ENCODE peak calls at places on chromosomes 12 and 14, in seven cellular contexts. One of them, this sample, is unnamed.

GRCh38 chr12:50923361-50924130 is 28.8 kb upstream of the HIGD1C start:
- DNase-seq in prostate gland: no peak
- DNase-seq in transverse colon: no peak
- DNase-seq in right lobe of liver: no peak
- DNase-seq in BJ: no peak
- DNase-seq in astrocyte of the cerebellum: no peak
- DNase-seq in lower lobe of right lung: no peak
- DNase-seq in this sample: no peak

GRCh38 chr14:101082436-101083384 is 179.2 kb upstream of the RTL1 start:
- DNase-seq in lower lobe of right lung: no peak
- DNase-seq in prostate gland: no peak
- DNase-seq in astrocyte of the cerebellum: no peak
- DNase-seq in transverse colon: no peak
- DNase-seq in BJ: no peak
- DNase-seq in right lobe of liver: no peak
- DNase-seq in this sample: no peak

GRCh38 chr12:98559666-98560065 is 33.8 kb upstream of the SLC25A3 start:
- DNase-seq in lower lobe of right lung: no peak
- DNase-seq in prostate gland: no peak
- DNase-seq in right lobe of liver: no peak
- DNase-seq in BJ: no peak
- DNase-seq in astrocyte of the cerebellum: no peak
- DNase-seq in transverse colon: no peak
- DNase-seq in this sample: no peak

GRCh38 chr14:91063119-91063518 is 2.7 kb upstream of the RPS6KA5 start:
- DNase-seq in right lobe of liver: no peak
- DNase-seq in lower lobe of right lung: no peak
- DNase-seq in astrocyte of the cerebellum: no peak
- DNase-seq in BJ: no peak
- DNase-seq in prostate gland: no peak
- DNase-seq in transverse colon: no peak
- DNase-seq in this sample: peak; percentile 6

GRCh38 chr12:108270841-108271126 is 68.3 kb downstream of the CMKLR1 start:
- DNase-seq in astrocyte of the cerebellum: no peak
- DNase-seq in lower lobe of right lung: no peak
- DNase-seq in right lobe of liver: no peak
- DNase-seq in BJ: no peak
- DNase-seq in transverse colon: no peak
- DNase-seq in prostate gland: no peak
- DNase-seq in this sample: no peak

GRCh38 chr14:100476012-100476822 is 111.0 kb downstream of the BEGAIN start:
- DNase-seq in astrocyte of the cerebellum: peak; percentile 99
- DNase-seq in right lobe of liver: no peak
- DNase-seq in prostate gland: no peak
- DNase-seq in lower lobe of right lung: no peak
- DNase-seq in transverse colon: peak; percentile 42
- DNase-seq in BJ: peak; percentile 76
- DNase-seq in this sample: peak; percentile 50

GRCh38 chr12:3309805-3310204 is 181.2 kb upstream of the PRMT8 start:
- DNase-seq in right lobe of liver: no peak
- DNase-seq in transverse colon: no peak
- DNase-seq in lower lobe of right lung: no peak
- DNase-seq in BJ: no peak
- DNase-seq in astrocyte of the cerebellum: no peak
- DNase-seq in prostate gland: no peak
- DNase-seq in this sample: no peak

GRCh38 chr12:55692631-55693322 is 14.9 kb downstream of the ITGA7 start:
- DNase-seq in lower lobe of right lung: no peak
- DNase-seq in BJ: no peak
- DNase-seq in transverse colon: no peak
- DNase-seq in prostate gland: no peak
- DNase-seq in astrocyte of the cerebellum: no peak
- DNase-seq in right lobe of liver: peak; percentile 28
- DNase-seq in this sample: no peak

GRCh38 chr12:57031228-57031670 is 14.9 kb upstream of the TAC3 start:
- DNase-seq in transverse colon: no peak
- DNase-seq in astrocyte of the cerebellum: no peak
- DNase-seq in lower lobe of right lung: no peak
- DNase-seq in right lobe of liver: no peak
- DNase-seq in BJ: no peak
- DNase-seq in prostate gland: peak; percentile 14
- DNase-seq in this sample: no peak

GRCh38 chr12:101116911-101117310 is 93.1 kb downstream of the SLC5A8 start:
- DNase-seq in lower lobe of right lung: no peak
- DNase-seq in astrocyte of the cerebellum: no peak
- DNase-seq in BJ: no peak
- DNase-seq in prostate gland: no peak
- DNase-seq in right lobe of liver: no peak
- DNase-seq in transverse colon: no peak
- DNase-seq in this sample: no peak

GRCh38 chr12:123808167-123808566 is 46.1 kb downstream of the DNAH10 start:
- DNase-seq in BJ: no peak
- DNase-seq in lower lobe of right lung: no peak
- DNase-seq in right lobe of liver: no peak
- DNase-seq in astrocyte of the cerebellum: no peak
- DNase-seq in transverse colon: no peak
- DNase-seq in prostate gland: no peak
- DNase-seq in this sample: peak; percentile 15

GRCh38 chr14:78983126-78983525 is 813.0 kb downstream of the NRXN3 start:
- DNase-seq in right lobe of liver: no peak
- DNase-seq in lower lobe of right lung: no peak
- DNase-seq in astrocyte of the cerebellum: no peak
- DNase-seq in transverse colon: no peak
- DNase-seq in BJ: no peak
- DNase-seq in prostate gland: no peak
- DNase-seq in this sample: peak; percentile 77

GRCh38 chr12:117896009-117896408 is 72.8 kb downstream of the KSR2 start:
- DNase-seq in prostate gland: no peak
- DNase-seq in astrocyte of the cerebellum: no peak
- DNase-seq in transverse colon: no peak
- DNase-seq in BJ: no peak
- DNase-seq in lower lobe of right lung: no peak
- DNase-seq in right lobe of liver: no peak
- DNase-seq in this sample: no peak

GRCh38 chr14:65019944-65020566 is 33.4 kb downstream of the FNTB start:
- DNase-seq in lower lobe of right lung: no peak
- DNase-seq in BJ: no peak
- DNase-seq in transverse colon: peak; percentile 28
- DNase-seq in prostate gland: peak; percentile 59
- DNase-seq in astrocyte of the cerebellum: peak; percentile 79
- DNase-seq in right lobe of liver: no peak
- DNase-seq in this sample: peak; percentile 92

DNA sequence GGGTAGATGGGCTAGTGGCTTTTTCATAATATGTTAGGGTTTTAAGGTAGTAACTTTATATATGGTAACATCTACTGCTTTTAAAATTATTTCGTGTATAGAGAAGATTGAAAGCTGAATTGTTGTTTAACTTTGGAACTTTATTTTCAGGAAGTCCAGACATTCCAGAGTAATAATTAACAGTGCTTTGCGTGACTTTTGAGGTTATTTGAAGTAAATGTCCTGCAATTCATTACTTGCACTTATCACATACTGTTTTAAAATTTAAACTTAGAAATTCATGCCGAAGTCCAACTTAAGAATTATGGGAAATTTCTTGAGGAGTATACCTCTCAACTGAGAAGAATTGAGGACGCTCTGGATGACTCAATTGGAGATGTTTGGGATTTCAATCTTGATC is 3.3 kb downstream of the WASHC4 start:
- DNase-seq in transverse colon: no peak
- DNase-seq in astrocyte of the cerebellum: no peak
- DNase-seq in right lobe of liver: no peak
- DNase-seq in lower lobe of right lung: no peak
- DNase-seq in BJ: no peak
- DNase-seq in prostate gland: no peak
- DNase-seq in this sample: no peak
- H3K4me3 ChIP-seq in transverse colon: no peak overlapping the region
- H3K4me3 ChIP-seq in astrocyte of the cerebellum: no peak overlapping the region
- H3K4me3 ChIP-seq in right lobe of liver: no peak overlapping the region
- H3K4me3 ChIP-seq in lower lobe of right lung: no peak overlapping the region
- H3K4me3 ChIP-seq in BJ: peak overlapping the region; percentile 11
- H3K4me3 ChIP-seq in prostate gland: no peak overlapping the region
- H3K4me3 ChIP-seq in this sample: peak overlapping the region; percentile 1

DNA sequence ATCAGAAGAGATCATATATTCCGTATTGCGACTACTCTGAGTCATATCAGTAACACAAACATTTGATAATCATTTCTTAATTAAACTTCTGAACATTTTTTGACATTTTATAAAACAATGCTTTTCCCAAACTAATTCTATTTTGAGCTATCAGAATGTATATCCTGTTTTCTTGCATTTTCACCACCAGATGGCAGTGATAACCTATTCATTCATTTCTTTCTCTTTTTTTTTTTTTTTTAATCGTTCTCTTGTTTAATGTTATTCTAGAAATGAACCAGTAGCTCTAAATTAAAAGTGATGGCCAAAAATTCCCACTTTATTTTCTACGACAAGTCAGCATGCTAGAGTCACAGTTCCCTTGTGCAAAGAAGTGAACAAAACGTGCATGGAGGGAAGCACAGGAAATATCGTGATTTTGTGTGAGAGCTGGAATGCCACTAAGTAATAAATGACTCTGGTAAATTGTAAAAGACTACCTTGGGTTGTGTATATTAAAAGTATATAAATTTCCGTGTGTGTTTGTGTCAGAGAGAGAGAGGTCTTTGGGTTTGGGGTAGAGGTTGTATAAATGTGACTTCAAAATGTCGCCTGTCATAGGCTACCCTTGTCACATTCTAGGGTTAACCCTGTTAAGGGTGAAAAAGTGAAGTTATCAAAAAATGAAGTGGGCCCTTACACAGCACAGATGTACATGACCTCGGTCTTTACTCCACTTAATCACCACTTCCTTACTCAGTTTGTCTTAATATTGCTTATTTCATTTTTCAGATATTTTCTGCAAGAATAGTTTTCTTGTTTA is 40.4 kb upstream of the LDHB start:
- DNase-seq in astrocyte of the cerebellum: peak; percentile 42
- DNase-seq in BJ: no peak
- DNase-seq in transverse colon: no peak
- DNase-seq in lower lobe of right lung: no peak
- DNase-seq in prostate gland: no peak
- DNase-seq in right lobe of liver: no peak
- DNase-seq in this sample: peak; percentile 69
- TF ChIP-seq CTCF in astrocyte of the cerebellum: no peak
- TF ChIP-seq CTCF in BJ: peak; percentile 46
- TF ChIP-seq CTCF in transverse colon: peak; percentile 72
- TF ChIP-seq CTCF in lower lobe of right lung: peak; percentile 63
- TF ChIP-seq CTCF in prostate gland: peak; percentile 75
- TF ChIP-seq CTCF in right lobe of liver: peak; percentile 66
- TF ChIP-seq CTCF in this sample: peak; percentile 50

GRCh38 chr12:31321565-31322228 is 4.3 kb downstream of the SINHCAF start:
- DNase-seq in right lobe of liver: no peak
- DNase-seq in transverse colon: no peak
- DNase-seq in BJ: no peak
- DNase-seq in prostate gland: no peak
- DNase-seq in astrocyte of the cerebellum: no peak
- DNase-seq in lower lobe of right lung: no peak
- DNase-seq in this sample: peak; percentile 61
- H3K4me3 ChIP-seq in right lobe of liver: no peak overlapping the region
- H3K4me3 ChIP-seq in transverse colon: no peak overlapping the region
- H3K4me3 ChIP-seq in BJ: no peak overlapping the region
- H3K4me3 ChIP-seq in prostate gland: no peak overlapping the region
- H3K4me3 ChIP-seq in astrocyte of the cerebellum: no peak overlapping the region
- H3K4me3 ChIP-seq in lower lobe of right lung: no peak overlapping the region
- H3K4me3 ChIP-seq in this sample: no peak overlapping the region

GRCh38 chr12:59268295-59268809 is 327.5 kb upstream of the SLC16A7 start:
- DNase-seq in transverse colon: no peak
- DNase-seq in astrocyte of the cerebellum: no peak
- DNase-seq in BJ: no peak
- DNase-seq in right lobe of liver: no peak
- DNase-seq in prostate gland: no peak
- DNase-seq in lower lobe of right lung: no peak
- DNase-seq in this sample: no peak
- TF ChIP-seq CTCF in transverse colon: no peak
- TF ChIP-seq CTCF in astrocyte of the cerebellum: no peak
- TF ChIP-seq CTCF in BJ: no peak
- TF ChIP-seq CTCF in right lobe of liver: no peak
- TF ChIP-seq CTCF in prostate gland: no peak
- TF ChIP-seq CTCF in lower lobe of right lung: no peak
- TF ChIP-seq CTCF in this sample: no peak

GRCh38 chr14:104138098-104138890 is at the start of gene KIF26A:
- DNase-seq in astrocyte of the cerebellum: no peak
- DNase-seq in right lobe of liver: peak; percentile 56
- DNase-seq in transverse colon: peak; percentile 47
- DNase-seq in BJ: no peak
- DNase-seq in lower lobe of right lung: peak; percentile 44
- DNase-seq in prostate gland: no peak
- DNase-seq in this sample: no peak
- H3K4me3 ChIP-seq in astrocyte of the cerebellum: peak within 1 kb of the TSS; percentile 12
- H3K4me3 ChIP-seq in right lobe of liver: peak within 1 kb of the TSS; percentile 26
- H3K4me3 ChIP-seq in transverse colon: peak within 1 kb of the TSS; percentile 32
- H3K4me3 ChIP-seq in BJ: peak within 1 kb of the TSS; percentile 28
- H3K4me3 ChIP-seq in lower lobe of right lung: peak within 1 kb of the TSS; percentile 62
- H3K4me3 ChIP-seq in prostate gland: peak within 1 kb of the TSS; percentile 30
- H3K4me3 ChIP-seq in this sample: no peak within 1 kb of the TSS

This sample was measured in fibroblast of pulmonary artery.